ENCODE peak calls at places on chromosome 19, in seven cellular contexts. N is putamen; I is stimulated activated CD4-positive, alpha-beta T cell treated with anti-CD3 and anti-CD28 coated beads, Interleukin-2, amount 100 ng/mL, for 48 hours; J is GM13976; E is cardiac muscle cell; O is SHP77; P is heart right ventricle. T is an unnamed sample.

GRCh38 chr19:13093407-13094284 is 9.0 kb downstream of the LYL1 start:
- DNase-seq in N (peak), I (peak), J (peak), E (peak), O (peak), P (peak), T (peak)

GRCh38 chr19:41166888-41167804 is 25.9 kb upstream of the CYP2S1 start:
- DNase-seq in N (no peak), I (no peak), J (no peak), E (no peak), O (no peak), P (no peak), T (no peak)

GRCh38 chr19:43450545-43450997 is 14.8 kb downstream of the LYPD3 start:
- DNase-seq in N (no peak), I (no peak), J (no peak), E (no peak), O (no peak), P (no peak), T (no peak)

GRCh38 chr19:41746593-41747227 is 8.6 kb upstream of the CEACAM6 start:
- DNase-seq in N (peak), I (peak), J (peak), E (no peak), O (peak), P (peak), T (peak)

GRCh38 chr19:5480427-5480836 is 25.2 kb downstream of the ZNRF4 start:
- DNase-seq in N (no peak), I (peak), J (peak), E (peak), O (peak), P (no peak), T (peak)

GRCh38 chr19:14267224-14267741 is 61.3 kb upstream of the ADGRL1 start:
- DNase-seq in N (no peak), I (no peak), J (no peak), E (no peak), O (no peak), P (no peak), T (no peak)

GRCh38 chr19:670609-671075 is 5.5 kb upstream of the FSTL3 start:
- DNase-seq in N (no peak), I (no peak), J (no peak), E (no peak), O (no peak), P (no peak), T (no peak)

GRCh38 chr19:45306040-45306439 is 16.6 kb downstream of the CKM start:
- DNase-seq in N (no peak), I (no peak), J (no peak), E (no peak), O (no peak), P (no peak), T (no peak)

GRCh38 chr19:4586691-4587090 is 27.2 kb upstream of the SEMA6B start:
- DNase-seq in N (no peak), I (no peak), J (no peak), E (no peak), O (no peak), P (no peak), T (no peak)

GRCh38 chr19:38389101-38389925 is 816 bp downstream of the SPRED3 start:
- DNase-seq in N (no peak), I (no peak), J (peak), E (peak), O (no peak), P (no peak), T (no peak)

T was measured in NT2/D1.